ENCODE peak calls at places on chromosomes 6 and 20, in five cellular contexts. One of them, this sample, is unnamed.

GRCh38 chr6:4582506-4582905 is 193.7 kb upstream of the CDYL start:
- DNase-seq in body of pancreas: no peak
- DNase-seq in activated B cell treated with CpG ODN at 0.5 μM for 24 hours: no peak
- DNase-seq in AG09319: peak; percentile 52
- DNase-seq in BE2C: no peak
- DNase-seq in this sample: no peak

GRCh38 chr6:9482030-9482731 is 932.7 kb downstream of the TFAP2A start:
- DNase-seq in body of pancreas: no peak
- DNase-seq in activated B cell treated with CpG ODN at 0.5 μM for 24 hours: no peak
- DNase-seq in AG09319: peak; percentile 75
- DNase-seq in BE2C: no peak
- DNase-seq in this sample: no peak

GRCh38 chr20:43941476-43942212 is 27.0 kb downstream of the TOX2 start:
- DNase-seq in body of pancreas: no peak
- DNase-seq in activated B cell treated with CpG ODN at 0.5 μM for 24 hours: no peak
- DNase-seq in AG09319: no peak
- DNase-seq in BE2C: no peak
- DNase-seq in this sample: no peak

GRCh38 chr6:72522735-72523141 is 99.1 kb upstream of the KCNQ5 start:
- DNase-seq in body of pancreas: peak; percentile 33
- DNase-seq in activated B cell treated with CpG ODN at 0.5 μM for 24 hours: no peak
- DNase-seq in AG09319: no peak
- DNase-seq in BE2C: peak; percentile 19
- DNase-seq in this sample: no peak

GRCh38 chr20:59015812-59016711 is 3.2 kb upstream of the TUBB1 start:
- DNase-seq in body of pancreas: no peak
- DNase-seq in activated B cell treated with CpG ODN at 0.5 μM for 24 hours: no peak
- DNase-seq in AG09319: no peak
- DNase-seq in BE2C: peak; percentile 55
- DNase-seq in this sample: peak; percentile 27

GRCh38 chr6:90537723-90538407 is 49.0 kb downstream of the MAP3K7 start:
- DNase-seq in body of pancreas: no peak
- DNase-seq in activated B cell treated with CpG ODN at 0.5 μM for 24 hours: no peak
- DNase-seq in AG09319: no peak
- DNase-seq in BE2C: no peak
- DNase-seq in this sample: no peak

GRCh38 chr6:21931641-21932335 is 338.2 kb downstream of the SOX4 start:
- DNase-seq in body of pancreas: no peak
- DNase-seq in activated B cell treated with CpG ODN at 0.5 μM for 24 hours: no peak
- DNase-seq in AG09319: no peak
- DNase-seq in BE2C: no peak
- DNase-seq in this sample: no peak

GRCh38 chr6:20661721-20662120 is 127.5 kb downstream of the CDKAL1 start:
- DNase-seq in body of pancreas: no peak
- DNase-seq in activated B cell treated with CpG ODN at 0.5 μM for 24 hours: no peak
- DNase-seq in AG09319: no peak
- DNase-seq in BE2C: no peak
- DNase-seq in this sample: no peak

GRCh38 chr6:1554241-1554880 is 55.4 kb upstream of the FOXC1 start:
- DNase-seq in body of pancreas: no peak
- DNase-seq in activated B cell treated with CpG ODN at 0.5 μM for 24 hours: no peak
- DNase-seq in AG09319: no peak
- DNase-seq in BE2C: no peak
- DNase-seq in this sample: no peak

GRCh38 chr6:24191346-24191745 is 65.3 kb downstream of the NRSN1 start:
- DNase-seq in body of pancreas: no peak
- DNase-seq in activated B cell treated with CpG ODN at 0.5 μM for 24 hours: no peak
- DNase-seq in AG09319: no peak
- DNase-seq in BE2C: peak; percentile 44
- DNase-seq in this sample: no peak

GRCh38 chr6:93183513-93183912 is 235.8 kb downstream of the EPHA7 start:
- DNase-seq in body of pancreas: no peak
- DNase-seq in activated B cell treated with CpG ODN at 0.5 μM for 24 hours: no peak
- DNase-seq in AG09319: no peak
- DNase-seq in BE2C: no peak
- DNase-seq in this sample: no peak

GRCh38 chr6:130933712-130934200 is 106.5 kb downstream of the SMLR1 start:
- DNase-seq in body of pancreas: no peak
- DNase-seq in activated B cell treated with CpG ODN at 0.5 μM for 24 hours: no peak
- DNase-seq in AG09319: no peak
- DNase-seq in BE2C: no peak
- DNase-seq in this sample: no peak

GRCh38 chr20:1184638-1185315 is at the start of gene TMEM74B:
- DNase-seq in body of pancreas: no peak
- DNase-seq in activated B cell treated with CpG ODN at 0.5 μM for 24 hours: no peak
- DNase-seq in AG09319: no peak
- DNase-seq in BE2C: no peak
- DNase-seq in this sample: no peak

GRCh38 chr6:29632789-29633531 is at the start of gene GABBR1:
- DNase-seq in body of pancreas: peak; percentile 85
- DNase-seq in activated B cell treated with CpG ODN at 0.5 μM for 24 hours: peak; percentile 80
- DNase-seq in AG09319: peak; percentile 75
- DNase-seq in BE2C: peak; percentile 89
- DNase-seq in this sample: peak; percentile 86

GRCh38 chr6:96016781-96017180 is 1.0 kb downstream of the FUT9 start:
- DNase-seq in body of pancreas: no peak
- DNase-seq in activated B cell treated with CpG ODN at 0.5 μM for 24 hours: no peak
- DNase-seq in AG09319: no peak
- DNase-seq in BE2C: no peak
- DNase-seq in this sample: no peak

GRCh38 chr6:155656024-155656423 is 200.4 kb upstream of the NOX3 start:
- DNase-seq in body of pancreas: no peak
- DNase-seq in activated B cell treated with CpG ODN at 0.5 μM for 24 hours: no peak
- DNase-seq in AG09319: no peak
- DNase-seq in BE2C: no peak
- DNase-seq in this sample: no peak

GRCh38 chr6:162124710-162125435 is 602.7 kb downstream of the PRKN start:
- DNase-seq in body of pancreas: no peak
- DNase-seq in activated B cell treated with CpG ODN at 0.5 μM for 24 hours: no peak
- DNase-seq in AG09319: no peak
- DNase-seq in BE2C: no peak
- DNase-seq in this sample: no peak

GRCh38 chr6:127302728-127303675 is 36.3 kb downstream of the RNF146 start:
- DNase-seq in body of pancreas: peak; percentile 22
- DNase-seq in activated B cell treated with CpG ODN at 0.5 μM for 24 hours: no peak
- DNase-seq in AG09319: no peak
- DNase-seq in BE2C: peak; percentile 24
- DNase-seq in this sample: no peak

GRCh38 chr6:69696273-69696672 is 100.5 kb downstream of the LMBRD1 start:
- DNase-seq in body of pancreas: no peak
- DNase-seq in activated B cell treated with CpG ODN at 0.5 μM for 24 hours: no peak
- DNase-seq in AG09319: no peak
- DNase-seq in BE2C: no peak
- DNase-seq in this sample: no peak

GRCh38 chr20:34033903-34034302 is 40.2 kb downstream of the RALY start:
- DNase-seq in body of pancreas: no peak
- DNase-seq in activated B cell treated with CpG ODN at 0.5 μM for 24 hours: no peak
- DNase-seq in AG09319: no peak
- DNase-seq in BE2C: no peak
- DNase-seq in this sample: no peak

GRCh38 chr20:37970856-37971245 is 62.4 kb downstream of the TTI1 start:
- DNase-seq in body of pancreas: no peak
- DNase-seq in activated B cell treated with CpG ODN at 0.5 μM for 24 hours: no peak
- DNase-seq in AG09319: no peak
- DNase-seq in BE2C: no peak
- DNase-seq in this sample: no peak

GRCh38 chr6:142361765-142362540 is 60.1 kb downstream of the ADGRG6 start:
- DNase-seq in body of pancreas: no peak
- DNase-seq in activated B cell treated with CpG ODN at 0.5 μM for 24 hours: no peak
- DNase-seq in AG09319: peak; percentile 90
- DNase-seq in BE2C: no peak
- DNase-seq in this sample: no peak

GRCh38 chr6:56940977-56941376 is 13.9 kb upstream of the BEND6 start:
- DNase-seq in body of pancreas: no peak
- DNase-seq in activated B cell treated with CpG ODN at 0.5 μM for 24 hours: no peak
- DNase-seq in AG09319: no peak
- DNase-seq in BE2C: no peak
- DNase-seq in this sample: no peak

GRCh38 chr20:46893877-46894578 is 615 bp upstream of the EYA2 start:
- DNase-seq in body of pancreas: no peak
- DNase-seq in activated B cell treated with CpG ODN at 0.5 μM for 24 hours: no peak
- DNase-seq in AG09319: no peak
- DNase-seq in BE2C: no peak
- DNase-seq in this sample: no peak

GRCh38 chr20:19658137-19658536 is 99.9 kb upstream of the RIN2 start:
- DNase-seq in body of pancreas: no peak
- DNase-seq in activated B cell treated with CpG ODN at 0.5 μM for 24 hours: peak; percentile 61
- DNase-seq in AG09319: no peak
- DNase-seq in BE2C: no peak
- DNase-seq in this sample: no peak

GRCh38 chr6:112279044-112279916 is 24.9 kb upstream of the LAMA4 start:
- DNase-seq in body of pancreas: no peak
- DNase-seq in activated B cell treated with CpG ODN at 0.5 μM for 24 hours: no peak
- DNase-seq in AG09319: no peak
- DNase-seq in BE2C: peak; percentile 20
- DNase-seq in this sample: no peak

GRCh38 chr6:113171882-113172281 is 685.3 kb upstream of the MARCKS start:
- DNase-seq in body of pancreas: no peak
- DNase-seq in activated B cell treated with CpG ODN at 0.5 μM for 24 hours: no peak
- DNase-seq in AG09319: no peak
- DNase-seq in BE2C: no peak
- DNase-seq in this sample: no peak

GRCh38 chr20:57091748-57092111 is 174.7 kb downstream of the BMP7 start:
- DNase-seq in body of pancreas: no peak
- DNase-seq in activated B cell treated with CpG ODN at 0.5 μM for 24 hours: no peak
- DNase-seq in AG09319: no peak
- DNase-seq in BE2C: no peak
- DNase-seq in this sample: no peak

GRCh38 chr20:1478566-1478965 is 11.9 kb upstream of the NSFL1C start:
- DNase-seq in body of pancreas: no peak
- DNase-seq in activated B cell treated with CpG ODN at 0.5 μM for 24 hours: no peak
- DNase-seq in AG09319: no peak
- DNase-seq in BE2C: no peak
- DNase-seq in this sample: no peak

GRCh38 chr6:45327956-45328522 is at the start of gene RUNX2:
- DNase-seq in body of pancreas: no peak
- DNase-seq in activated B cell treated with CpG ODN at 0.5 μM for 24 hours: no peak
- DNase-seq in AG09319: peak; percentile 60
- DNase-seq in BE2C: no peak
- DNase-seq in this sample: no peak

GRCh38 chr20:34637245-34638185 is 39.4 kb downstream of the PIGU start:
- DNase-seq in body of pancreas: peak; percentile 16
- DNase-seq in activated B cell treated with CpG ODN at 0.5 μM for 24 hours: no peak
- DNase-seq in AG09319: peak; percentile 60
- DNase-seq in BE2C: no peak
- DNase-seq in this sample: no peak

DNA sequence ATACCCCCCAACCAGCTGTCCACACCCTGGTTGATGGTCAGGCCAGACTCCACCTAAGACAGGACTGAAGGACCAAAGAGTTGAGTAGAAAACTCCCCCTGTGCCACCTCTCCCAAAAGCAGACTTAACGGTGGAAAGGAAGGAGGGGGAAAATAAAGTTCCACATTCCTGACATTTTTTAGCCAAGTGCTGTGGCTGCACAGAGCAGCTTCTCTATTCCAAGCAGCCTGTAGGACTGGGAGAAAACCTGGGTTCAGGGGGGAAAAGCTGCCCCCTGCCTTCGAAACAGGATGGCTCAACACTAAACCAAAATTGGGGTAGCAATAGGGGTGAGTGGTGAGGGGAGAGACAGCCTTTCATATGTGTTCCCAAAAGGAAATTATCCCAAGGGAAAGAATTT is 3.6 kb downstream of the TRAM2 start:
- DNase-seq in body of pancreas: no peak
- DNase-seq in activated B cell treated with CpG ODN at 0.5 μM for 24 hours: no peak
- DNase-seq in AG09319: no peak
- DNase-seq in BE2C: no peak
- DNase-seq in this sample: no peak
- TF ChIP-seq CTCF in body of pancreas: no peak
- TF ChIP-seq CTCF in activated B cell treated with CpG ODN at 0.5 μM for 24 hours: no peak
- TF ChIP-seq CTCF in AG09319: peak; percentile 12
- TF ChIP-seq CTCF in BE2C: no peak
- TF ChIP-seq CTCF in this sample: no peak

GRCh38 chr20:8400461-8400860 is 268.4 kb downstream of the PLCB1 start:
- DNase-seq in body of pancreas: no peak
- DNase-seq in activated B cell treated with CpG ODN at 0.5 μM for 24 hours: no peak
- DNase-seq in AG09319: no peak
- DNase-seq in BE2C: no peak
- DNase-seq in this sample: no peak

GRCh38 chr20:8401491-8401890 is 269.4 kb downstream of the PLCB1 start:
- DNase-seq in body of pancreas: no peak
- DNase-seq in activated B cell treated with CpG ODN at 0.5 μM for 24 hours: no peak
- DNase-seq in AG09319: no peak
- DNase-seq in BE2C: no peak
- DNase-seq in this sample: no peak

GRCh38 chr20:8394308-8394945 is 262.4 kb downstream of the PLCB1 start:
- DNase-seq in body of pancreas: no peak
- DNase-seq in activated B cell treated with CpG ODN at 0.5 μM for 24 hours: no peak
- DNase-seq in AG09319: peak; percentile 23
- DNase-seq in BE2C: no peak
- DNase-seq in this sample: no peak

GRCh38 chr20:8399963-8400362 is 267.9 kb downstream of the PLCB1 start:
- DNase-seq in body of pancreas: no peak
- DNase-seq in activated B cell treated with CpG ODN at 0.5 μM for 24 hours: no peak
- DNase-seq in AG09319: no peak
- DNase-seq in BE2C: no peak
- DNase-seq in this sample: no peak

GRCh38 chr20:8398289-8399051 is 266.4 kb downstream of the PLCB1 start:
- DNase-seq in body of pancreas: no peak
- DNase-seq in activated B cell treated with CpG ODN at 0.5 μM for 24 hours: no peak
- DNase-seq in AG09319: no peak
- DNase-seq in BE2C: peak; percentile 21
- DNase-seq in this sample: no peak
- TF ChIP-seq CTCF in body of pancreas: no peak
- TF ChIP-seq CTCF in activated B cell treated with CpG ODN at 0.5 μM for 24 hours: no peak
- TF ChIP-seq CTCF in AG09319: no peak
- TF ChIP-seq CTCF in BE2C: peak; percentile 32
- TF ChIP-seq CTCF in this sample: no peak

GRCh38 chr6:132122871-132123270 is 171.7 kb upstream of the CCN2 start:
- DNase-seq in body of pancreas: no peak
- DNase-seq in activated B cell treated with CpG ODN at 0.5 μM for 24 hours: no peak
- DNase-seq in AG09319: no peak
- DNase-seq in BE2C: no peak
- DNase-seq in this sample: no peak

GRCh38 chr6:132130530-132131298 is 179.5 kb upstream of the CCN2 start:
- DNase-seq in body of pancreas: no peak
- DNase-seq in activated B cell treated with CpG ODN at 0.5 μM for 24 hours: no peak
- DNase-seq in AG09319: no peak
- DNase-seq in BE2C: no peak
- DNase-seq in this sample: no peak

GRCh38 chr6:132122176-132122575 is 171.0 kb upstream of the CCN2 start:
- DNase-seq in body of pancreas: no peak
- DNase-seq in activated B cell treated with CpG ODN at 0.5 μM for 24 hours: no peak
- DNase-seq in AG09319: no peak
- DNase-seq in BE2C: no peak
- DNase-seq in this sample: no peak

GRCh38 chr6:132128424-132128823 is 177.3 kb upstream of the CCN2 start:
- DNase-seq in body of pancreas: no peak
- DNase-seq in activated B cell treated with CpG ODN at 0.5 μM for 24 hours: no peak
- DNase-seq in AG09319: no peak
- DNase-seq in BE2C: no peak
- DNase-seq in this sample: no peak

GRCh38 chr6:132126150-132126549 is 175.0 kb upstream of the CCN2 start:
- DNase-seq in body of pancreas: no peak
- DNase-seq in activated B cell treated with CpG ODN at 0.5 μM for 24 hours: no peak
- DNase-seq in AG09319: no peak
- DNase-seq in BE2C: no peak
- DNase-seq in this sample: no peak
- TF ChIP-seq CTCF in body of pancreas: no peak
- TF ChIP-seq CTCF in activated B cell treated with CpG ODN at 0.5 μM for 24 hours: no peak
- TF ChIP-seq CTCF in AG09319: no peak
- TF ChIP-seq CTCF in BE2C: peak; percentile 6
- TF ChIP-seq CTCF in this sample: no peak

GRCh38 chr6:169212897-169213813 is 40.5 kb downstream of the THBS2 start:
- DNase-seq in body of pancreas: peak; percentile 92
- DNase-seq in activated B cell treated with CpG ODN at 0.5 μM for 24 hours: peak; percentile 82
- DNase-seq in AG09319: peak; percentile 52
- DNase-seq in BE2C: peak; percentile 93
- DNase-seq in this sample: peak; percentile 93
- TF ChIP-seq CTCF in body of pancreas: peak; percentile 32
- TF ChIP-seq CTCF in activated B cell treated with CpG ODN at 0.5 μM for 24 hours: no peak
- TF ChIP-seq CTCF in AG09319: peak; percentile 45
- TF ChIP-seq CTCF in BE2C: peak; percentile 49
- TF ChIP-seq CTCF in this sample: no peak